ENCODE peak calls at places on chromosomes 11 and 22, in nine cellular contexts. Z, N, B, S, A, K, E, V and U are unnamed samples.

GRCh38 chr11:18748766-18749375 is 22.9 kb upstream of the IGSF22 start:
- DNase-seq in Z (no peak), N (no peak), B (no peak), S (no peak), A (no peak), K (no peak), E (no peak), V (no peak), U (no peak)

GRCh38 chr22:46747646-46748045 is 9.6 kb upstream of the CERK start:
- DNase-seq in Z (no peak), N (no peak), B (peak), S (no peak), A (no peak), K (no peak), E (no peak), V (no peak), U (no peak)

GRCh38 chr22:49574861-49575702 is 252.6 kb downstream of the BRD1 start:
- DNase-seq in Z (no peak), N (no peak), B (peak), S (no peak), A (peak), K (no peak), E (no peak), V (no peak), U (peak)

GRCh38 chr11:48087974-48088681 is 107.8 kb downstream of the PTPRJ start:
- DNase-seq in Z (no peak), N (peak), B (peak), S (no peak), A (peak), K (no peak), E (no peak), V (no peak), U (peak)

GRCh38 chr11:2530131-2530854 is 85.5 kb downstream of the KCNQ1 start:
- DNase-seq in Z (peak), N (no peak), B (peak), S (peak), A (no peak), K (no peak), E (no peak), V (no peak), U (peak)

GRCh38 chr11:45603930-45604682 is 61.3 kb downstream of the CHST1 start:
- DNase-seq in Z (no peak), N (no peak), B (no peak), S (no peak), A (no peak), K (no peak), E (no peak), V (no peak), U (peak)

GRCh38 chr11:22764732-22765131 is 64.9 kb downstream of the SVIP start:
- DNase-seq in Z (no peak), N (no peak), B (no peak), S (no peak), A (no peak), K (no peak), E (no peak), V (no peak), U (no peak)

GRCh38 chr11:122517403-122518379 is 137.8 kb upstream of the UBASH3B start:
- DNase-seq in Z (no peak), N (no peak), B (no peak), S (no peak), A (no peak), K (no peak), E (no peak), V (no peak), U (no peak)

GRCh38 chr22:24542641-24543040 is 12.3 kb downstream of the GUCD1 start:
- DNase-seq in Z (no peak), N (peak), B (no peak), S (peak), A (peak), K (no peak), E (no peak), V (no peak), U (peak)

GRCh38 chr11:15580056-15580774 is 465.5 kb downstream of the INSC start:
- DNase-seq in Z (no peak), N (no peak), B (no peak), S (no peak), A (no peak), K (no peak), E (peak), V (no peak), U (no peak)

GRCh38 chr22:41857160-41857859 is 24.4 kb downstream of the SREBF2 start:
- DNase-seq in Z (no peak), N (peak), B (no peak), S (no peak), A (peak), K (peak), E (peak), V (peak), U (peak)

GRCh38 chr11:105230586-105230985 is 91.0 kb upstream of the CARD18 start:
- DNase-seq in Z (no peak), N (no peak), B (no peak), S (no peak), A (no peak), K (no peak), E (no peak), V (no peak), U (no peak)

GRCh38 chr22:47151490-47151889 is 389.0 kb downstream of the TBC1D22A start:
- DNase-seq in Z (no peak), N (no peak), B (no peak), S (no peak), A (no peak), K (no peak), E (no peak), V (no peak), U (peak)

GRCh38 chr11:43992834-43993637 is 50.6 kb downstream of the C11orf96 start:
- DNase-seq in Z (peak), N (no peak), B (no peak), S (no peak), A (no peak), K (no peak), E (no peak), V (no peak), U (peak)

GRCh38 chr11:88231894-88232482 is 56.7 kb upstream of the RAB38 start:
- DNase-seq in Z (no peak), N (no peak), B (no peak), S (no peak), A (no peak), K (no peak), E (peak), V (no peak), U (no peak)

GRCh38 chr11:72591785-72592490 is 82.3 kb downstream of the PDE2A start:
- DNase-seq in Z (no peak), N (no peak), B (no peak), S (no peak), A (no peak), K (peak), E (no peak), V (peak), U (peak)

GRCh38 chr22:50620861-50621490 is 7.0 kb downstream of the ARSA start:
- DNase-seq in Z (no peak), N (no peak), B (peak), S (no peak), A (no peak), K (peak), E (no peak), V (peak), U (no peak)

GRCh38 chr11:102274628-102275027 is 42.7 kb upstream of the BIRC3 start:
- DNase-seq in Z (no peak), N (no peak), B (no peak), S (no peak), A (no peak), K (no peak), E (no peak), V (no peak), U (no peak)

GRCh38 chr11:35116762-35117588 is 22.0 kb upstream of the CD44 start:
- DNase-seq in Z (peak), N (no peak), B (no peak), S (no peak), A (no peak), K (no peak), E (no peak), V (no peak), U (no peak)
- H3K27ac ChIP-seq in Z (no peak), N (no peak), B (no peak), S (no peak), A (peak), K (no peak), E (no peak), V (no peak), U (no peak)

GRCh38 chr11:305834-306211 is 1.8 kb upstream of the IFITM2 start:
- DNase-seq in Z (no peak), N (no peak), B (no peak), S (no peak), A (no peak), K (no peak), E (no peak), V (no peak), U (peak)

GRCh38 chr11:306645-307371 is 808 bp upstream of the IFITM2 start:
- DNase-seq in Z (peak), N (no peak), B (peak), S (no peak), A (no peak), K (no peak), E (no peak), V (no peak), U (peak)

GRCh38 chr11:312092-312816 is 1.6 kb upstream of the IFITM1 start:
- DNase-seq in Z (no peak), N (no peak), B (peak), S (no peak), A (no peak), K (no peak), E (peak), V (no peak), U (peak)

GRCh38 chr11:313304-313786 is 495 bp upstream of the IFITM1 start:
- DNase-seq in Z (peak), N (no peak), B (peak), S (no peak), A (no peak), K (no peak), E (no peak), V (no peak), U (peak)

DNA sequence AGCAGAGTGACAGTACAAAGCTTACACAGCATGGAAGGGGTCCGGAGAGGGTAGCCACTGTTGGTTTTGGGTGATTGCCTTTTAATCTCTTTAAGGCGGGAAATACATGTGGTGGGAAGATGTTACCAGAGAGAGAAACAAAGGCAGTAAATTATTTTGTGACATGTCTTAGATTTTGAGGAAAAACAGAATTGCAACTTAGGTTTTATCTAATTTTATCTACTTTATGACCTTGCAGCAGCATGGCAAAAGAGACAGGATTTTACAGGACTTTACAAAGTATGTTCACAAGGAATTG is 1.9 kb downstream of the IFITM2 start:
- DNase-seq in Z (no peak), N (no peak), B (no peak), S (no peak), A (no peak), K (no peak), E (no peak), V (no peak), U (no peak)
- H3K27ac ChIP-seq in Z (peak), N (peak), B (peak), S (peak), A (peak), K (peak), E (peak), V (peak), U (peak)

DNA sequence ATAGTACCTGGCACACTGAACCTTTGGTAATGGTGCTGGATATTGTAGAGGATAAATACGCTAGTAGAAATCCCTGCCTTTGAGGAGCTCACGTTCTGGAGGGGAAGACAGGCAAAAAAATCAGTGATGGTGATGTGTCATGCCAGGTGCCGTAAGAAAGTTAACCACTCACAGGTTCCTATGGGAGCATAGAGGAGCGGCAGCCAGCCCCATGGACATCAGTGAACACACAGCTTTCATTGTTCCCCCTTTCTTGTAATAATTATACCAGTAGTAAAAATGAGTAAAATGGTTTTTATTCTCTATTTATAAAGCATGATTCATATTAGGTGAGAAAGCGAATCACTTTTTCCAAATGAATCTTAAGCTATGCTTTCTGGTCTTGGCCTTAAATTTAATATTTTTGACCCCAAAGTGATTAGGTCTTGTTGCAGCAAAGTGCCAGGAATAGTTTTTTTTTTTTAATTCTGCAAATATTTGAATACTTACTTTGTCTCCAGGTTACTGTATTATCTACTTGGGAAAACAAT is 57.9 kb downstream of the UVRAG start:
- DNase-seq in Z (no peak), N (no peak), B (no peak), S (no peak), A (no peak), K (no peak), E (no peak), V (no peak), U (no peak)
- H3K27ac ChIP-seq in Z (no peak), N (no peak), B (no peak), S (no peak), A (no peak), K (no peak), E (no peak), V (no peak), U (no peak)

GRCh38 chr11:83306385-83307080 is 20.4 kb upstream of the CCDC90B start:
- DNase-seq in Z (no peak), N (no peak), B (no peak), S (no peak), A (no peak), K (no peak), E (no peak), V (no peak), U (no peak)

GRCh38 chr11:83299681-83300080 is 13.5 kb upstream of the CCDC90B start:
- DNase-seq in Z (no peak), N (no peak), B (no peak), S (no peak), A (no peak), K (no peak), E (no peak), V (no peak), U (no peak)

GRCh38 chr11:83303358-83303757 is 17.2 kb upstream of the CCDC90B start:
- DNase-seq in Z (no peak), N (no peak), B (no peak), S (no peak), A (no peak), K (no peak), E (no peak), V (no peak), U (no peak)
- H3K27ac ChIP-seq in Z (no peak), N (no peak), B (no peak), S (no peak), A (no peak), K (no peak), E (no peak), V (no peak), U (no peak)

GRCh38 chr11:74634537-74634936 is 42.2 kb downstream of the POLD3 start:
- DNase-seq in Z (no peak), N (no peak), B (no peak), S (no peak), A (no peak), K (no peak), E (peak), V (no peak), U (no peak)
- H3K27ac ChIP-seq in Z (no peak), N (no peak), B (no peak), S (no peak), A (peak), K (no peak), E (no peak), V (no peak), U (no peak)